ENCODE peak calls at places on chromosomes 2 and 18, in six cellular contexts. J, H, F, O, S and A are unnamed samples.

GRCh38 chr2:65212115-65212514 is 15.5 kb upstream of the ACTR2 start:
- DNase-seq in J (no peak), H (no peak), F (no peak), O (no peak), S (no peak), A (no peak)

GRCh38 chr2:75605770-75606535 is 40.6 kb upstream of the MRPL19 start:
- DNase-seq in J (no peak), H (peak), F (no peak), O (no peak), S (no peak), A (no peak)

GRCh38 chr18:52510139-52510538 is 170.1 kb downstream of the DCC start:
- DNase-seq in J (no peak), H (no peak), F (no peak), O (no peak), S (no peak), A (no peak)

GRCh38 chr2:145158051-145158586 is 638.2 kb upstream of the ZEB2 start:
- DNase-seq in J (peak), H (peak), F (no peak), O (no peak), S (peak), A (no peak)

GRCh38 chr18:62739911-62740310 is 24.6 kb downstream of the PHLPP1 start:
- DNase-seq in J (no peak), H (no peak), F (no peak), O (no peak), S (no peak), A (no peak)

GRCh38 chr2:108324531-108325256 is 36.0 kb downstream of the SULT1C2 start:
- DNase-seq in J (no peak), H (peak), F (no peak), O (no peak), S (no peak), A (no peak)

GRCh38 chr2:219167997-219168396 is 1.8 kb downstream of the SLC23A3 start:
- DNase-seq in J (no peak), H (no peak), F (no peak), O (no peak), S (no peak), A (no peak)

GRCh38 chr2:171703574-171704347 is 16.5 kb downstream of the DYNC1I2 start:
- DNase-seq in J (no peak), H (peak), F (peak), O (no peak), S (peak), A (no peak)

GRCh38 chr2:104897515-104898184 is 43.7 kb downstream of the POU3F3 start:
- DNase-seq in J (no peak), H (no peak), F (no peak), O (no peak), S (no peak), A (no peak)

GRCh38 chr2:121254748-121255147 is 30.3 kb downstream of the TFCP2L1 start:
- DNase-seq in J (no peak), H (no peak), F (no peak), O (no peak), S (no peak), A (no peak)

GRCh38 chr2:17166506-17166905 is 351.7 kb downstream of the RAD51AP2 start:
- DNase-seq in J (no peak), H (peak), F (no peak), O (no peak), S (no peak), A (no peak)

GRCh38 chr2:196123679-196124373 is 47.6 kb downstream of the STK17B start:
- DNase-seq in J (no peak), H (peak), F (no peak), O (no peak), S (no peak), A (no peak)

GRCh38 chr2:11387100-11387390 is 42.6 kb upstream of the ROCK2 start:
- DNase-seq in J (no peak), H (peak), F (no peak), O (no peak), S (peak), A (no peak)

GRCh38 chr2:112750560-112750843 is 13.9 kb downstream of the CKAP2L start:
- DNase-seq in J (no peak), H (peak), F (no peak), O (no peak), S (no peak), A (no peak)